ENCODE peak calls at places on chromosomes 2 and 18, in eight cellular contexts. Z is stomach, K is right atrium auricular region, D is left ventricle myocardium inferior, W is prostate gland, P is breast epithelium, V is H1, B is fibroblast of lung. N is an unnamed sample. For H3K4me1, the result is how much of the 10 kb centered on the place peaks cover.

GRCh38 chr2:50597206-50597605 is 434.7 kb downstream of the NRXN1 start:
- DNase-seq in Z (no peak), V (no peak), D (no peak), K (no peak), P (no peak), W (no peak), B (no peak), N (no peak)

GRCh38 chr2:65434592-65435241 is 2.3 kb upstream of the SPRED2 start:
- DNase-seq in Z (no peak), P (no peak), B (no peak), V (no peak), D (no peak), W (no peak), K (no peak), N (no peak)

GRCh38 chr2:162092656-162093556 is 18.9 kb upstream of the DPP4 start:
- DNase-seq in V (no peak), P (no peak), Z (no peak), K (peak), W (no peak), D (peak), B (peak), N (no peak)

GRCh38 chr2:9138507-9139085 is 68.0 kb upstream of the ASAP2 start:
- DNase-seq in V (peak), B (peak), Z (no peak), W (no peak), D (no peak), K (no peak), P (no peak), N (no peak)

GRCh38 chr2:100274076-100274475 is 48.2 kb downstream of the LONRF2 start:
- DNase-seq in P (no peak), D (no peak), W (no peak), B (no peak), Z (no peak), K (no peak), V (no peak), N (no peak)

GRCh38 chr18:66167829-66168463 is 417.1 kb downstream of the CDH7 start:
- DNase-seq in D (no peak), B (no peak), Z (no peak), V (no peak), K (no peak), P (no peak), W (no peak), N (no peak)

GRCh38 chr2:41199320-41199719 is 747.4 kb upstream of the SLC8A1 start:
- DNase-seq in B (no peak), W (no peak), D (no peak), P (no peak), Z (no peak), K (no peak), V (no peak), N (no peak)

GRCh38 chr2:665340-666073 is 11.7 kb downstream of the TMEM18 start:
- DNase-seq in K (no peak), W (no peak), B (no peak), P (no peak), D (no peak), V (no peak), Z (no peak), N (no peak)

GRCh38 chr18:23872701-23873550 is 141.6 kb upstream of the TTC39C start:
- DNase-seq in V (no peak), Z (peak), P (no peak), B (no peak), D (no peak), K (no peak), W (peak), N (no peak)

GRCh38 chr18:26621161-26622026 is 73.0 kb upstream of the KCTD1 start:
- DNase-seq in P (no peak), Z (peak), D (peak), B (no peak), W (peak), K (peak), V (peak), N (no peak)

GRCh38 chr2:38129987-38130386 is 54.0 kb upstream of the CYP1B1 start:
- DNase-seq in W (no peak), P (no peak), D (no peak), B (peak), V (no peak), K (no peak), Z (no peak), N (no peak)

GRCh38 chr2:108588070-108588668 is 53.9 kb downstream of the LIMS1 start:
- DNase-seq in Z (peak), P (no peak), K (no peak), D (no peak), W (no peak), V (no peak), B (peak), N (no peak)

GRCh38 chr18:74791501-74792188 is 194.0 kb downstream of the ZNF407 start:
- DNase-seq in Z (no peak), D (no peak), V (no peak), P (no peak), W (no peak), B (no peak), K (no peak), N (no peak)

GRCh38 chr18:54387631-54388030 is 29.9 kb downstream of the C18orf54 start:
- DNase-seq in P (no peak), K (no peak), W (no peak), V (no peak), D (no peak), B (no peak), Z (no peak), N (no peak)

GRCh38 chr2:135311268-135311667 is 219.8 kb downstream of the ZRANB3 start:
- DNase-seq in B (no peak), V (no peak), W (no peak), Z (no peak), D (no peak), K (no peak), P (no peak), N (no peak)

GRCh38 chr18:470661-471501 is 29.6 kb downstream of the COLEC12 start:
- DNase-seq in D (no peak), Z (no peak), V (no peak), B (peak), W (no peak), P (no peak), K (no peak), N (no peak)

GRCh38 chr18:3411854-3412268 is 38.1 kb upstream of the TGIF1 start:
- DNase-seq in P (no peak), V (no peak), Z (peak), D (peak), K (no peak), B (peak), W (no peak), N (no peak)

GRCh38 chr2:133633851-133634250 is 65.6 kb upstream of the NCKAP5 start:
- DNase-seq in D (no peak), V (no peak), Z (no peak), B (peak), K (no peak), P (no peak), W (no peak), N (no peak)

GRCh38 chr2:179106342-179107178 is 56.6 kb upstream of the CCDC141 start:
- DNase-seq in W (peak), B (peak), V (no peak), Z (peak), K (peak), P (no peak), D (no peak), N (no peak)

GRCh38 chr18:9619990-9620389 is 5.6 kb upstream of the PPP4R1 start:
- DNase-seq in W (no peak), K (no peak), V (no peak), P (no peak), Z (no peak), B (peak), D (no peak), N (no peak)

GRCh38 chr2:10063566-10063965 is 16.6 kb downstream of the CYS1 start:
- DNase-seq in W (no peak), D (no peak), K (no peak), P (no peak), B (no peak), Z (no peak), V (no peak), N (no peak)

DNA sequence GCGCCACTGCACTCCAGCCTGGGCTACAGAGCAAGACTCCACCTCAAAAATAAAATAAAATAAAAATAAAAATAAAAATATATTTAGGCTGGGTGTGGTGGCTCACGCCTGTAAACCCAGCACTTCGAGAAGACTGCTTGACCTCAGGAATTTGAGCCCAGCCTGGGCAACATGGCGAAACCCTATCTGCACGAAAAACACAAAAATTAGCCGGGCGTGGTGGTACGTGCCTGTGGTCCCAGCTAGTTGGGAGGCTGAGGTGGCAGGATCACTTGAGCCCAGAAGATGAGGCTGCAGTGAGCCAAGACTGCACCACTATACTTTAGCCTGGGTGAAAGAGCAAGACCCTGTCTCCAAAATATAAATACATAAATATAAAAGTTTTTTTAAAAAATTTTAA is 6.4 kb downstream of the RTN4 start:
- DNase-seq in D (no peak), Z (no peak), V (no peak), K (no peak), P (no peak), B (no peak), W (no peak), N (no peak)
- H3K4me1 ChIP-seq in D (under half), Z (half or more), V (under half), K (under half), P (under half), B (under half), W (under half), N (under half)

GRCh38 chr18:50293039-50293438 is 5.5 kb upstream of the CXXC1 start:
- DNase-seq in D (no peak), Z (no peak), P (no peak), V (no peak), W (no peak), B (no peak), K (no peak), N (no peak)

GRCh38 chr18:50299626-50300388 is 12.3 kb upstream of the CXXC1 start:
- DNase-seq in W (no peak), D (no peak), B (no peak), V (no peak), Z (no peak), K (no peak), P (no peak), N (no peak)

GRCh38 chr18:50297621-50298442 is 10.3 kb upstream of the CXXC1 start:
- DNase-seq in K (peak), B (peak), P (peak), D (peak), W (no peak), V (peak), Z (peak), N (peak)

GRCh38 chr18:50301074-50301473 is 13.6 kb upstream of the CXXC1 start:
- DNase-seq in Z (no peak), K (no peak), D (no peak), W (no peak), P (no peak), V (no peak), B (no peak), N (no peak)

DNA sequence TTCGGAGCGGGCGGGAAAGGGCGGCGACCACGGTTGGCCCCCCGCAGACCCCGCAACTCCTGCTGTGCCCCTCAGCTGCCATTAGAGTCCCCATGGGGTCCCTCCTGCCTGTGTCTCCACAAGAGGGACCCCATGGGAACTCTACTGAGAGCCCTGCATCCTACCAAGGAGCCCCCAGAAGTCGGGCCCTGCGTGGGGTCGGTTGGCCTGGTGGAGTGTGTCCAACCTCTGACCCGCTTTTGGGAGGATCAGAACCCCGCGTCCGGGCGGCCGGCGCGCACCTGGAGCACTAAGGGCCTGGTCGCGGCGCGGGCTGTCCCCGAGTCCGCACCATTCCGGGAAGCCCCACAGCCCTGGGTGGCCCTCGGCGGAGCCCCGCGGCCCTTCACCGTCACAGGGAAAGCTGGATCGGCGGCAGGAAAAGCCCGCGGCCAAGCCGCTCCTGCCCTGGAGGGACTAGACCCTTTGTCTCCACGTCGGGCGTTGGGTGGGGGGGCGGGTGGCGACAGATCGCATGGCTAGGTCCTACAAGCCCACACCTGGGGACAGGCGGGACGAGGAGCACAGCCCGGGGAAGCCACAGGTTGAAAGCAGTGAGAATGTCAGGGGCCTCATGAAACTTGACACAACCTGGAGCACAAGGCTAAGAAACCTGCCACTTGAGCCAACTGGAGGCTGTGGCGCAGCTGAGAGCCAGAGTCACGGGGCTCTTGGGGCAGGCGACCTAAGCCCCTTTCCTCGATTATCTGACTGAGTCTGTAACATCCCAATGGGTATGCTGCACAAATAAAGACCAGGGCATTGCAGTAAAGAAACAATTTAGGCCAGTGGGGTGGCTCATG is 11.2 kb upstream of the CXXC1 start:
- DNase-seq in Z (no peak), D (no peak), K (no peak), P (no peak), B (no peak), W (no peak), V (peak), N (no peak)
- H3K4me3 ChIP-seq in Z (peak), D (peak), K (peak), P (peak), B (no peak), W (peak), V (peak), N (peak)

GRCh38 chr2:204731996-204732395 is 186.7 kb downstream of the PARD3B start:
- DNase-seq in B (peak), V (no peak), W (no peak), Z (no peak), K (no peak), D (no peak), P (no peak), N (no peak)

GRCh38 chr2:204738721-204739120 is 193.4 kb downstream of the PARD3B start:
- DNase-seq in W (no peak), K (no peak), V (no peak), B (no peak), P (no peak), D (no peak), Z (no peak), N (no peak)

DNA sequence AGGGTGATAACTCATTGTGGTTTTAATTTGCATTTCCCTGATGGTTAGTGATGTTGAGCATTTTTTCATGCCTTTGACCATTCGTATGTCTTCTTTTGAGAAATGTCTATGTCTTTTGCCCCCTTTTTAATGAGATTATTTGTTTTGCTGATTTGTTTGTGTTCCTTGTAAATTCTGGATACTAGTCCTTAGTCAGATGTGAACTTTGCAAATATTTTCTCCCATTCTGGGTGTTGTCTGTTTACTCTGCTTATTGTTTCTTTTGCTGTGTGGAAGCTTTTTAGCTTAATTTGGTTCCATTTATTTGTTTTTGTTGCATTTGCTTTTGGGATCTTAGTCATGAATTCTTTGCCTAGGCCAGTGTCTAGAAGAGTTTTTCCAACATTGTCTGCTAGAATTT is 192.0 kb downstream of the PARD3B start:
- DNase-seq in W (no peak), Z (no peak), P (no peak), V (no peak), D (no peak), K (no peak), B (no peak), N (no peak)
- H3K4me1 ChIP-seq in W (under half), Z (under half), P (under half), V (under half), D (under half), K (under half), B (under half), N (under half)

GRCh38 chr18:58865009-58865345 is 300 bp downstream of the ZNF532 start:
- DNase-seq in K (no peak), Z (no peak), P (no peak), V (no peak), B (no peak), W (no peak), D (no peak), N (no peak)

GRCh38 chr18:58865714-58866113 is 1.0 kb downstream of the ZNF532 start:
- DNase-seq in B (peak), K (no peak), Z (no peak), P (no peak), W (no peak), V (no peak), D (no peak), N (no peak)

GRCh38 chr18:58868440-58868839 is 3.8 kb downstream of the ZNF532 start:
- DNase-seq in P (no peak), V (no peak), B (no peak), W (no peak), D (no peak), K (no peak), Z (no peak), N (no peak)

GRCh38 chr18:58866261-58867232 is 1.9 kb downstream of the ZNF532 start:
- DNase-seq in K (no peak), P (no peak), D (no peak), V (no peak), Z (no peak), W (no peak), B (no peak), N (no peak)

DNA sequence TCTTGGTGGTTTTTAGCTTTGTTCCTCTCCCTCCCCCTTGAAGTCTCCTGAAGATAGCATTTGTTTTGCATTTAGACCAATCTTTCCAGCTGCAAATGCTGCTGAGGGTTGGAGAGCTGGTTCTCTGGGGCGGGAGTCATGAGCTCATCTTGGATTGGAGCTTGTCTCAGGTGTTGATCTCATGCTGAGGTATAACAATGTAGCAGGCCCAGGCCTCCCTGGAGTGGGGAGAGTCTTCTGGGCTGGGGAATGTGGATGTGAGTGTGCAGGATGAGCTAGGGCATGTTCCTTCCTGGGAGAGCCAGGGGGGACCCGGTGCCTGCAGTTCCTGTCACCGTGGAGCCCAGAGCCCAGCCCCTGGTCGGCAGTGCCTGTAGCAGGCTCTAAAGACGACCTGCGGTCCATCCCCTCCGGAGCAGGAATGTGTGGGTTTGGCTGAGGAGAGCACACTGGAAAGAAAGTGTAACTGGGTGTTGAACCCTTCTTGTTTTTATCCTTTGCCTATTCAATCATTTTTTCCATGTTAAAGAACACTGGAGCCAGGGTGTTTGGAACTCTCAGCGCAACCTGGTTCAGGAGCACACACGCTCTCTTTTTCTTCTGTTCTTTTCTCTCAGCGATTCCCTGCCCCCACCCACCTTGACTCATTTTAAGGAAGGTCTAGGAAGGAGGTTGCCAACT is 2.7 kb downstream of the ZNF532 start:
- DNase-seq in D (no peak), K (no peak), V (peak), P (no peak), B (peak), Z (no peak), W (peak), N (no peak)
- H3K4me3 ChIP-seq in D (peak), K (no peak), V (peak), P (no peak), B (no peak), Z (no peak), W (no peak), N (no peak)

N was measured in esophagus squamous epithelium.